ENCODE peak calls at places on chromosomes 12 and 14, in ten cellular contexts. I is NCI-H524 treated with DMSO at 0.1 percent for 48 hours; K is adipocyte; N is SK-N-DZ; M is stimulated activated naive CD4-positive, alpha-beta T cell; E is nephron progenitor cell; B is activated naive CD4-positive, alpha-beta T cell treated with anti-CD3 and anti-CD28 coated beads, Interleukin-2, amount 10 ng/mL, durations not matched to agents 7 days and 5 days; S is activated T-cell treated with anti-CD3 and anti-CD28 coated beads, Interleukin-2, amount 50 U/mL, for 72 hours; R is lung microvascular endothelial cell; F is T-cell. A is an unnamed sample.
A peak's percentile ranks its signal among the peaks of the same experiment; 100 is the strongest.

GRCh38 chr12:83015390-83016225 is 328.9 kb downstream of the TMTC2 start:
- DNase-seq in I (no peak), K (peak; percentile 34), N (no peak), M (no peak), E (no peak), B (no peak), S (peak; percentile 2), R (peak; percentile 33), F (no peak), A (no peak)

GRCh38 chr14:93655078-93655750 is 133.1 kb downstream of the PRIMA1 start:
- DNase-seq in I (peak; percentile 26), K (peak; percentile 91), N (peak; percentile 58), M (peak; percentile 6), E (peak; percentile 51), B (no peak), S (peak; percentile 17), R (peak; percentile 52), F (no peak), A (no peak)

GRCh38 chr14:106622200-106622745 is 1095.9 kb downstream of the TMEM121 start:
- DNase-seq in I (no peak), K (no peak), N (no peak), M (peak; percentile 11), E (no peak), B (peak; percentile 49), S (peak; percentile 17), R (no peak), F (peak; percentile 38), A (peak; percentile 18)

GRCh38 chr12:48125985-48126384 is 6.8 kb downstream of the PFKM start:
- DNase-seq in I (no peak), K (no peak), N (peak; percentile 7), M (no peak), E (no peak), B (no peak), S (no peak), R (no peak), F (no peak), A (no peak)

GRCh38 chr12:19707948-19708409 is 268.7 kb downstream of the AEBP2 start:
- DNase-seq in I (no peak), K (peak; percentile 9), N (no peak), M (no peak), E (no peak), B (no peak), S (no peak), R (no peak), F (no peak), A (no peak)

GRCh38 chr12:18853570-18854366 is 115.8 kb downstream of the CAPZA3 start:
- DNase-seq in I (no peak), K (no peak), N (no peak), M (no peak), E (no peak), B (no peak), S (no peak), R (no peak), F (no peak), A (no peak)

GRCh38 chr12:113097716-113098427 is 37.7 kb downstream of the RASAL1 start:
- DNase-seq in I (peak; percentile 16), K (peak; percentile 8), N (peak; percentile 72), M (no peak), E (peak; percentile 50), B (no peak), S (no peak), R (peak; percentile 34), F (no peak), A (no peak)

GRCh38 chr14:65495196-65495595 is 82.7 kb downstream of the FUT8 start:
- DNase-seq in I (no peak), K (peak; percentile 22), N (no peak), M (no peak), E (no peak), B (no peak), S (no peak), R (peak; percentile 16), F (no peak), A (no peak)

GRCh38 chr14:89296281-89296745 is 120.7 kb downstream of the FOXN3 start:
- DNase-seq in I (no peak), K (no peak), N (no peak), M (no peak), E (no peak), B (no peak), S (no peak), R (no peak), F (no peak), A (no peak)

GRCh38 chr12:122078141-122079037 is at the start of gene MLXIP:
- DNase-seq in I (peak; percentile 50), K (peak; percentile 98), N (peak; percentile 96), M (peak; percentile 85), E (peak; percentile 95), B (peak; percentile 92), S (peak; percentile 94), R (peak; percentile 96), F (peak; percentile 87), A (peak; percentile 80)

GRCh38 chr12:124296916-124297351 is 2.0 kb downstream of the RFLNA start:
- DNase-seq in I (no peak), K (no peak), N (no peak), M (no peak), E (no peak), B (no peak), S (no peak), R (no peak), F (no peak), A (no peak)

GRCh38 chr12:47612953-47613352 is 92.9 kb downstream of the RPAP3 start:
- DNase-seq in I (no peak), K (no peak), N (no peak), M (no peak), E (no peak), B (no peak), S (no peak), R (no peak), F (no peak), A (no peak)

A was measured in activated gamma-delta T cell treated with anti-CD3 and anti-CD28 coated beads, Interleukin-2, amount 50 U/mL, for 16 hours.